ENCODE peak calls at places on chromosome 14, in eight cellular contexts. M is bronchial epithelial cell, W is amygdala, N is Caki2, T is ureter, O is NCI-H1092 treated with DMSO at 0.1 percent for 48 hours, J is NCI-H1105, C is NCI-H82. U is an unnamed sample.

GRCh38 chr14:35362441-35362840 is 42.1 kb downstream of the NFKBIA start:
- DNase-seq in M (no peak), C (no peak), O (no peak), W (no peak), T (no peak), J (no peak), N (no peak), U (no peak)

GRCh38 chr14:101623685-101624444 is 62.6 kb downstream of the DIO3 start:
- DNase-seq in C (no peak), T (no peak), N (no peak), J (no peak), M (no peak), W (no peak), O (no peak), U (no peak)

GRCh38 chr14:78752789-78753188 is 582.6 kb downstream of the NRXN3 start:
- DNase-seq in W (no peak), J (no peak), T (no peak), C (no peak), M (no peak), O (no peak), N (peak; percentile 61), U (no peak)

GRCh38 chr14:58878740-58879139 is 241.0 kb downstream of the DACT1 start:
- DNase-seq in T (no peak), W (no peak), O (no peak), C (no peak), N (no peak), M (peak; percentile 21), J (no peak), U (no peak)

GRCh38 chr14:97802430-97802829 is 1005.2 kb downstream of the VRK1 start:
- DNase-seq in W (no peak), J (no peak), O (no peak), T (no peak), C (no peak), M (peak; percentile 74), N (no peak), U (no peak)

GRCh38 chr14:104694991-104695659 is 5.7 kb downstream of the INF2 start:
- DNase-seq in O (peak; percentile 79), M (no peak), N (no peak), W (no peak), J (peak; percentile 58), C (no peak), T (no peak), U (no peak)

GRCh38 chr14:75531256-75531655 is 9.0 kb downstream of the BATF start:
- DNase-seq in N (no peak), O (no peak), J (no peak), T (no peak), M (no peak), W (no peak), C (no peak), U (no peak)

GRCh38 chr14:41609704-41610183 is 3.1 kb downstream of the LRFN5 start:
- DNase-seq in W (peak; percentile 29), J (peak; percentile 93), T (peak; percentile 70), M (no peak), C (peak; percentile 86), O (peak; percentile 96), N (no peak), U (no peak)

GRCh38 chr14:75222208-75222701 is 45.8 kb upstream of the TMED10 start:
- DNase-seq in T (no peak), J (no peak), C (no peak), N (no peak), O (no peak), M (peak; percentile 97), W (no peak), U (no peak)

GRCh38 chr14:29930283-29930682 is 2.6 kb upstream of the PRKD1 start:
- DNase-seq in J (no peak), N (no peak), M (peak; percentile 50), O (no peak), W (no peak), C (no peak), T (no peak), U (no peak)

GRCh38 chr14:95250126-95250824 is 69.4 kb downstream of the CLMN start:
- DNase-seq in J (no peak), T (no peak), O (peak; percentile 29), W (no peak), C (no peak), N (peak; percentile 58), M (no peak), U (no peak)

GRCh38 chr14:21723431-21724045 is 49.9 kb upstream of the OR4E1 start:
- DNase-seq in J (no peak), T (no peak), C (peak; percentile 66), O (peak; percentile 9), W (no peak), N (no peak), M (peak; percentile 8), U (no peak)

GRCh38 chr14:65369560-65369959 is 43.0 kb upstream of the FUT8 start:
- DNase-seq in O (no peak), W (no peak), C (no peak), J (no peak), N (no peak), T (no peak), M (no peak), U (no peak)

GRCh38 chr14:69050235-69051184 is 71.4 kb upstream of the ACTN1 start:
- DNase-seq in O (no peak), N (no peak), T (no peak), W (no peak), C (no peak), M (no peak), J (no peak), U (no peak)

U was measured in RPMI8226.